ENCODE peak calls at places on chromosomes 6 and 20, in seven cellular contexts. Q is PC-3; R is central memory CD4-positive, alpha-beta T cell; Y is RWPE1; T is Karpas-422; H is HCEC 1CT; O is activated CD4-positive, alpha-beta T cell treated with anti-CD3 and anti-CD28 coated beads, Interleukin-2, amount 50 U/mL, for 1 hour. P is an unnamed sample.

GRCh38 chr20:2140561-2140960 is 38.9 kb downstream of the STK35 start:
- DNase-seq in H (no peak), Q (no peak), Y (no peak), T (no peak), O (no peak), R (no peak), P (no peak)

GRCh38 chr20:30811896-30812671 is 445.4 kb upstream of the DEFB115 start:
- DNase-seq in O (no peak), T (peak), Y (no peak), H (peak), Q (peak), R (no peak), P (peak)

GRCh38 chr6:149478631-149479314 is 6.0 kb downstream of the ZC3H12D start:
- DNase-seq in Q (no peak), O (no peak), Y (peak), H (no peak), R (no peak), T (no peak), P (no peak)

GRCh38 chr6:3319801-3320200 is 61.1 kb downstream of the PSMG4 start:
- DNase-seq in Q (no peak), R (no peak), H (no peak), T (peak), Y (no peak), O (no peak), P (no peak)

GRCh38 chr20:36092424-36093024 is 62.0 kb upstream of the EPB41L1 start:
- DNase-seq in O (no peak), T (no peak), H (no peak), Q (peak), R (no peak), Y (no peak), P (no peak)

GRCh38 chr6:73121421-73121993 is 103.8 kb downstream of the KHDC1L start:
- DNase-seq in Y (peak), H (peak), Q (peak), O (no peak), T (no peak), R (no peak), P (no peak)

GRCh38 chr20:57714409-57715267 is 4.8 kb upstream of the PMEPA1 start:
- DNase-seq in Y (peak), O (no peak), R (no peak), T (no peak), H (no peak), Q (peak), P (no peak)

GRCh38 chr20:3744806-3745685 is 12.6 kb downstream of the HSPA12B start:
- DNase-seq in Y (peak), H (no peak), R (peak), O (peak), Q (peak), T (peak), P (peak)

GRCh38 chr20:62002882-62003480 is 62.7 kb downstream of the TAF4 start:
- DNase-seq in H (no peak), Q (no peak), O (no peak), T (no peak), Y (no peak), R (no peak), P (no peak)

GRCh38 chr6:159941286-159942113 is 27.4 kb upstream of the IGF2R start:
- DNase-seq in H (peak), Y (no peak), O (peak), Q (peak), R (peak), T (peak), P (no peak)

GRCh38 chr6:43768983-43769525 is 957 bp upstream of the VEGFA start:
- DNase-seq in O (no peak), T (no peak), R (no peak), H (peak), Q (no peak), Y (no peak), P (no peak)

GRCh38 chr6:95469511-95469910 is 107.8 kb upstream of the MANEA start:
- DNase-seq in H (no peak), O (no peak), Y (no peak), T (no peak), Q (no peak), R (no peak), P (no peak)

GRCh38 chr6:13013681-13014550 is 297.3 kb downstream of the PHACTR1 start:
- DNase-seq in O (no peak), Y (no peak), T (no peak), R (no peak), Q (no peak), H (no peak), P (no peak)

GRCh38 chr6:6724319-6725119 is 136.0 kb downstream of the LY86 start:
- DNase-seq in T (peak), H (peak), Y (peak), Q (peak), O (peak), R (peak), P (peak)

GRCh38 chr6:10163159-10163962 is 251.5 kb downstream of the TFAP2A start:
- DNase-seq in Q (peak), Y (peak), T (no peak), H (no peak), O (no peak), R (no peak), P (no peak)